ENCODE peak calls at places on chromosomes 16 and 17, in five cellular contexts. X, S, T, K and B are unnamed samples.

GRCh38 chr17:60959696-60960095 is 282.0 kb downstream of the BCAS3 start:
- DNase-seq in X (no peak), S (no peak), T (no peak), K (no peak), B (no peak)

GRCh38 chr16:85947511-85948509 is 48.8 kb downstream of the IRF8 start:
- DNase-seq in X (no peak), S (peak; percentile 84), T (no peak), K (no peak), B (no peak)

GRCh38 chr17:72535779-72536178 is 415.0 kb downstream of the SOX9 start:
- DNase-seq in X (no peak), S (no peak), T (no peak), K (no peak), B (no peak)

GRCh38 chr16:51034481-51035109 is 116.5 kb downstream of the SALL1 start:
- DNase-seq in X (no peak), S (no peak), T (no peak), K (peak; percentile 81), B (no peak)

GRCh38 chr17:81282876-81283275 is 12.2 kb downstream of the SLC38A10 start:
- DNase-seq in X (no peak), S (no peak), T (no peak), K (no peak), B (no peak)

GRCh38 chr16:55252577-55252976 is 71.4 kb upstream of the IRX6 start:
- DNase-seq in X (no peak), S (no peak), T (no peak), K (no peak), B (no peak)

GRCh38 chr17:72937687-72938086 is 154.8 kb downstream of the SLC39A11 start:
- DNase-seq in X (no peak), S (no peak), T (no peak), K (no peak), B (no peak)

GRCh38 chr17:36475346-36475970 is 11.0 kb upstream of the ZNHIT3 start:
- DNase-seq in X (no peak), S (no peak), T (no peak), K (peak; percentile 64), B (no peak)

GRCh38 chr16:27332105-27332504 is 18.3 kb downstream of the IL4R start:
- DNase-seq in X (no peak), S (no peak), T (peak; percentile 23), K (no peak), B (no peak)

GRCh38 chr17:41974031-41974430 is 7.4 kb downstream of the CNP start:
- DNase-seq in X (no peak), S (no peak), T (no peak), K (no peak), B (no peak)

GRCh38 chr16:64380751-64381150 is 741.1 kb downstream of the CDH11 start:
- DNase-seq in X (no peak), S (no peak), T (no peak), K (no peak), B (no peak)

GRCh38 chr16:11497329-11497805 is 89.4 kb downstream of the LITAF start:
- DNase-seq in X (peak; percentile 89), S (peak; percentile 50), T (no peak), K (peak; percentile 89), B (no peak)

GRCh38 chr17:27352481-27353460 is 58.9 kb downstream of the WSB1 start:
- DNase-seq in X (no peak), S (no peak), T (no peak), K (no peak), B (no peak)

GRCh38 chr17:1752425-1752941 is 9.4 kb upstream of the SERPINF1 start:
- DNase-seq in X (no peak), S (no peak), T (no peak), K (no peak), B (no peak)

GRCh38 chr16:30166202-30166902 is 17.1 kb upstream of the CORO1A start:
- DNase-seq in X (no peak), S (peak; percentile 81), T (no peak), K (no peak), B (no peak)

GRCh38 chr17:70808596-70808995 is 639.3 kb downstream of the KCNJ2 start:
- DNase-seq in X (no peak), S (peak; percentile 2), T (no peak), K (no peak), B (no peak)
- TF ChIP-seq CTCF in X (no peak), S (peak; percentile 14), T (peak; percentile 60), K (no peak), B (peak; percentile 55)

GRCh38 chr16:589658-590159 is at the start of gene RAB40C:
- DNase-seq in X (peak; percentile 100), S (peak; percentile 100), T (peak; percentile 98), K (peak; percentile 99), B (peak; percentile 99)
- TF ChIP-seq CTCF in X (no peak), S (peak; percentile 18), T (no peak), K (no peak), B (no peak)

GRCh38 chr17:40540448-40540847 is 24.8 kb downstream of the CCR7 start:
- DNase-seq in X (no peak), S (no peak), T (no peak), K (no peak), B (no peak)

GRCh38 chr17:40539711-40540411 is 25.4 kb downstream of the CCR7 start:
- DNase-seq in X (no peak), S (no peak), T (no peak), K (no peak), B (no peak)

GRCh38 chr17:40542562-40543411 is 22.5 kb downstream of the CCR7 start:
- DNase-seq in X (peak; percentile 92), S (peak; percentile 75), T (no peak), K (peak; percentile 44), B (no peak)

GRCh38 chr17:40541060-40541872 is 24.0 kb downstream of the CCR7 start:
- DNase-seq in X (no peak), S (no peak), T (no peak), K (no peak), B (no peak)

DNA sequence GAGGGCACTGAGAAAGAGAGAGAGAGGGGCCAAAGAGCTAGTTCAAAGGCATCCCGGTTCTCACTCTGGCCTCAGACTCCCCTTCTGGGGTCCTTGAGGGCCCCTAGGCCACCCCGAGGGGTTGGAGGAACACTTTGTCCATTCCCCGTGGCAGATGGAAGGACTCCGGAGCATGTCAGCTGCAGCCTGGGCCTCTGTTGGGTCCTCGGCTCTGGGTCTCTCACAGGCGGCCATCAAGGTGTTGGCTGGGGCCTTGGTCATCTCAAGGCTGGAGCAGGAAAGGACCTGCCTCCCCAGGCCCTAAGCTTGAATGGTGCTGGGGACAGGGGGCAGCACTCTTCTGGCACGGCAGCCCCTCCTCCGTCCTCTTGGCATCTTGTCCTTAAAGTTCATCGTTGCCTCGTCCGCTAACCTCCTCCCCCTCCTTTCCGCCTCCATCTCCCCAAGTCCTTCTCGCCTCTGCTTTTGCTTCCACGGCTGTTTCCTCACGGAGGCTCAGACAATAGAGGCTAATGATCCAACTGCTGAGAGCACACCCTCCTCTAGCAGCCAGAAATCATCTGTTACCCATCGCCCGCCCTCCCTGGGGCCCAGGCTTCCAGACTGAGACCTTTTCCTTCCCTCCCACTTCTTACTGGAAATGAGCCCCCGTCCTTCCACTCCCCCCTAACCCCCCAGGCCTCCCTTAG is 23.3 kb downstream of the CCR7 start:
- DNase-seq in X (no peak), S (no peak), T (no peak), K (no peak), B (no peak)
- TF ChIP-seq CTCF in X (no peak), S (no peak), T (no peak), K (no peak), B (no peak)

GRCh38 chr16:9012330-9012729 is 48.6 kb upstream of the USP7 start:
- DNase-seq in X (no peak), S (no peak), T (no peak), K (no peak), B (no peak)

GRCh38 chr16:9014389-9014788 is 50.7 kb upstream of the USP7 start:
- DNase-seq in X (no peak), S (no peak), T (no peak), K (no peak), B (no peak)

GRCh38 chr16:9015489-9015888 is 51.8 kb upstream of the USP7 start:
- DNase-seq in X (no peak), S (no peak), T (no peak), K (no peak), B (no peak)

GRCh38 chr16:9013508-9013864 is 49.8 kb upstream of the USP7 start:
- DNase-seq in X (no peak), S (no peak), T (no peak), K (no peak), B (no peak)

GRCh38 chr16:9012848-9013507 is 49.3 kb upstream of the USP7 start:
- DNase-seq in X (no peak), S (no peak), T (peak; percentile 50), K (peak; percentile 69), B (no peak)
- TF ChIP-seq CTCF in X (no peak), S (peak; percentile 9), T (peak; percentile 10), K (no peak), B (peak; percentile 44)

DNA sequence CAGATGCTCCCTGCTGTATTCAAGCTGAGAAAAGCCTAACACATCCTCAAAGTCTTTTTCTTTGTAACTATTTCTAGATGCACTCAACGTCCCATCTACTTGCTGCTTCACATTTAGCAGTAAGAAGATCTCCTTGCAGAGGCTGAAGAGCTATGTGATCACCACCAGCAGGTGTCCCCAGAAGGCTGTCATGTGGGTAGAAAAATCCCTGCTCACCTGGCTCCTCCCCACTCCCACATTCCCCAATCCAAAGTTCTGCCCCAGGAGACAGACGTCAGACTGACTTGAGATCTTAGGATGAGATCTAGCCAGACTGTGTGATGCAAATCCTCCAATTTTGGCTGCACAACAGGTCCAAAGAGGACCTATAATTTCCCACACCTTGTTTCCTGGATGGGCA is 1.1 kb downstream of the CCL13 start:
- DNase-seq in X (no peak), S (no peak), T (no peak), K (no peak), B (no peak)
- TF ChIP-seq CTCF in X (no peak), S (no peak), T (no peak), K (no peak), B (no peak)

GRCh38 chr17:39702901-39703893 is 3.3 kb downstream of the ERBB2 start:
- DNase-seq in X (no peak), S (peak; percentile 80), T (no peak), K (no peak), B (no peak)

GRCh38 chr17:39706383-39706782 is 6.5 kb downstream of the ERBB2 start:
- DNase-seq in X (no peak), S (no peak), T (no peak), K (no peak), B (no peak)

GRCh38 chr17:39705786-39706348 is 6.0 kb downstream of the ERBB2 start:
- DNase-seq in X (no peak), S (no peak), T (no peak), K (no peak), B (no peak)

GRCh38 chr17:39703913-39704312 is 4.0 kb downstream of the ERBB2 start:
- DNase-seq in X (no peak), S (no peak), T (no peak), K (no peak), B (no peak)

DNA sequence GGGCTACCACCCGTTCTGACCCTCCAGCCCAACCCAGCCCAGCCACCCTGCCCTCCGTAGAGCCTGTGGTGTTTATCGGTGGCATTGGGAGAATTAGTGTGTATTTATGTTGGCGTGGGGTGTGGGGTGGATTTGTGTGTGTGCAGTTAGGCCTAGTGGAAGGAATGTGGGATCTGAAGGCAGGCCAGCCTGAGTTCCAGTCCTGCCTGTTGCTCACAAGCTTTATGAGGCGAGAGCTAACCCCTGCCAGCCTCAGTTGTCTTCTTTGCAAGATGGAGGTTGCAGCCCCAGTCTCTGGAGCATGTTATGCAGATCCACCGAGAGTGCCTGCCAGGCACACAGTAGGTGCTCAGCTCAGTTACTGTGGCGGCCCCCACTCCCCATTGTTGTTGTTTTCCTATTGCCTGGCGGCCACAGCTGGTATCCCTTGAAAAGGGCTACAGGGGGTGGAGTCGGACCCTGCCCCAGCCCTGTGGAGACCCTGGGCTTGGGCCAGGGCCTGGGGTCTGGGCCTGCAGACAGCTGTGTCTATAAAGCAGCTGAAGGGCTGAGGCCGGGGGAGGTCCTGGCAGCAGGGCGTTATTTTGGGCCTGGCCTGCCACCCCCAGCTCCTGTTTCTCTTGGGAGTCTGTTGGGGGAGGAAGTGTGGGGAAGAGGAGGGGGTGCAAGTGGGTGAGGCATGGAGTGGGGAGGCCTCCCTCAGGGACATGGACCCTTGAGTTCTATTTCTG is 5.1 kb downstream of the ERBB2 start:
- DNase-seq in X (no peak), S (no peak), T (no peak), K (no peak), B (no peak)
- TF ChIP-seq CTCF in X (peak; percentile 29), S (no peak), T (no peak), K (no peak), B (peak; percentile 40)